ENCODE peak calls at places on chromosomes 5 and 9, in six cellular contexts. J is fibroblast of lung, N is H9, E is SK-N-SH, S is IMR-90, X is HepG2. W is an unnamed sample.

GRCh38 chr5:141897425-141897824 is 19.2 kb upstream of the PCDH1 start:
- DNase-seq in J (no peak), N (no peak), E (no peak), S (no peak), X (no peak), W (no peak)

GRCh38 chr9:129595323-129595741 is 25.6 kb downstream of the C9orf50 start:
- DNase-seq in J (no peak), N (no peak), E (no peak), S (peak), X (no peak), W (peak)

GRCh38 chr9:121599186-121599871 is 52.1 kb upstream of the DAB2IP start:
- DNase-seq in J (no peak), N (peak), E (peak), S (peak), X (peak), W (peak)

GRCh38 chr5:30401479-30402058 is 791.9 kb upstream of the CDH6 start:
- DNase-seq in J (peak), N (peak), E (peak), S (peak), X (peak), W (peak)

GRCh38 chr9:122122903-122123632 is 30.0 kb upstream of the TTLL11 start:
- DNase-seq in J (peak), N (peak), E (peak), S (peak), X (peak), W (peak)

GRCh38 chr9:98182889-98183599 is 9.4 kb downstream of the CORO2A start:
- DNase-seq in J (no peak), N (no peak), E (no peak), S (no peak), X (peak), W (no peak)

GRCh38 chr9:69746859-69747560 is 12.8 kb downstream of the PTAR1 start:
- DNase-seq in J (no peak), N (no peak), E (no peak), S (no peak), X (peak), W (no peak)

GRCh38 chr9:92397853-92398252 is 6.5 kb downstream of the OGN start:
- DNase-seq in J (no peak), N (no peak), E (no peak), S (no peak), X (no peak), W (no peak)

GRCh38 chr5:149782018-149782899 is 52.1 kb downstream of the PPARGC1B start:
- DNase-seq in J (no peak), N (no peak), E (no peak), S (no peak), X (no peak), W (peak)

GRCh38 chr5:124677376-124677998 is 69.0 kb downstream of the ZNF608 start:
- DNase-seq in J (peak), N (no peak), E (peak), S (peak), X (no peak), W (no peak)

GRCh38 chr5:37005252-37005651 is 128.7 kb downstream of the NIPBL start:
- DNase-seq in J (peak), N (no peak), E (no peak), S (peak), X (no peak), W (peak)

GRCh38 chr9:130453487-130453886 is 8.7 kb downstream of the ASS1 start:
- DNase-seq in J (peak), N (no peak), E (peak), S (peak), X (peak), W (peak)

GRCh38 chr5:141672856-141673813 is 8.9 kb downstream of the ARAP3 start:
- DNase-seq in J (no peak), N (peak), E (no peak), S (no peak), X (no peak), W (no peak)

GRCh38 chr9:79660615-79661014 is 88.8 kb downstream of the TLE4 start:
- DNase-seq in J (no peak), N (no peak), E (no peak), S (no peak), X (no peak), W (no peak)

GRCh38 chr9:100427366-100428263 is 672 bp downstream of the MSANTD3 start:
- DNase-seq in J (peak), N (peak), E (no peak), S (peak), X (peak), W (peak)

GRCh38 chr5:9661316-9662015 is 31.3 kb upstream of the TAS2R1 start:
- DNase-seq in J (no peak), N (no peak), E (no peak), S (peak), X (no peak), W (peak)

GRCh38 chr5:54171645-54172384 is 138.6 kb downstream of the ARL15 start:
- DNase-seq in J (peak), N (no peak), E (no peak), S (peak), X (no peak), W (peak)

GRCh38 chr9:110337727-110338522 is at the start of gene TXNDC8:
- DNase-seq in J (peak), N (no peak), E (no peak), S (peak), X (no peak), W (peak)

GRCh38 chr5:153696256-153696655 is 205.8 kb downstream of the GRIA1 start:
- DNase-seq in J (no peak), N (no peak), E (no peak), S (no peak), X (no peak), W (no peak)

GRCh38 chr5:15008476-15008875 is 136.9 kb upstream of the ANKH start:
- DNase-seq in J (peak), N (peak), E (no peak), S (peak), X (peak), W (peak)

GRCh38 chr9:71638627-71639026 is 129.7 kb downstream of the CEMIP2 start:
- DNase-seq in J (peak), N (no peak), E (no peak), S (no peak), X (no peak), W (no peak)

GRCh38 chr5:165272471-165272870 is 1767.1 kb downstream of the MAT2B start:
- DNase-seq in J (no peak), N (no peak), E (no peak), S (no peak), X (no peak), W (no peak)

GRCh38 chr9:115883467-115884329 is 269.9 kb upstream of the PAPPA start:
- DNase-seq in J (peak), N (peak), E (peak), S (peak), X (peak), W (peak)

GRCh38 chr5:130337179-130337888 is 433.1 kb downstream of the CHSY3 start:
- DNase-seq in J (peak), N (no peak), E (no peak), S (peak), X (no peak), W (peak)

GRCh38 chr5:131794596-131794995 is 2.2 kb downstream of the FNIP1 start:
- DNase-seq in J (no peak), N (no peak), E (no peak), S (no peak), X (no peak), W (no peak)

GRCh38 chr9:126591083-126591482 is 22.6 kb upstream of the LMX1B start:
- DNase-seq in J (no peak), N (no peak), E (peak), S (peak), X (no peak), W (no peak)

GRCh38 chr9:95313010-95313498 is 4.5 kb downstream of the FANCC start:
- DNase-seq in J (peak), N (peak), E (peak), S (peak), X (peak), W (peak)

GRCh38 chr9:129761293-129761900 is 8.6 kb upstream of the PTGES start:
- DNase-seq in J (peak), N (no peak), E (no peak), S (peak), X (no peak), W (peak)

GRCh38 chr5:53262348-53262970 is 152.9 kb upstream of the MOCS2 start:
- DNase-seq in J (peak), N (no peak), E (peak), S (peak), X (peak), W (no peak)

GRCh38 chr5:312845-313244 is 8.7 kb upstream of the AHRR start:
- DNase-seq in J (no peak), N (no peak), E (no peak), S (no peak), X (no peak), W (no peak)

GRCh38 chr9:69945671-69946141 is 97.9 kb upstream of the MAMDC2 start:
- DNase-seq in J (peak), N (no peak), E (no peak), S (peak), X (no peak), W (no peak)

GRCh38 chr9:115142502-115143265 is 24.7 kb upstream of the TNC start:
- DNase-seq in J (no peak), N (no peak), E (no peak), S (no peak), X (no peak), W (peak)

GRCh38 chr9:87390361-87390760 is 107.3 kb upstream of the DAPK1 start:
- DNase-seq in J (no peak), N (no peak), E (no peak), S (no peak), X (no peak), W (no peak)

GRCh38 chr5:132297211-132297940 is 3.2 kb downstream of the SLC22A4 start:
- DNase-seq in J (no peak), N (no peak), E (no peak), S (no peak), X (no peak), W (no peak)

GRCh38 chr5:1819458-1819857 is 18.3 kb downstream of the NDUFS6 start:
- DNase-seq in J (no peak), N (no peak), E (no peak), S (no peak), X (no peak), W (no peak)

GRCh38 chr9:15696979-15697378 is 144.1 kb downstream of the CCDC171 start:
- DNase-seq in J (no peak), N (no peak), E (no peak), S (peak), X (no peak), W (no peak)
- H3K4me2 ChIP-seq in J (peak), N (no peak), E (peak), S (peak), X (no peak), W (peak)

GRCh38 chr5:77076961-77077820 is 9.9 kb downstream of the ZBED3 start:
- DNase-seq in J (peak), N (peak), E (peak), S (peak), X (no peak), W (peak)

GRCh38 chr5:77077821-77078176 is 9.3 kb downstream of the ZBED3 start:
- DNase-seq in J (no peak), N (no peak), E (no peak), S (no peak), X (no peak), W (no peak)

GRCh38 chr5:77073667-77074066 is 13.4 kb downstream of the ZBED3 start:
- DNase-seq in J (peak), N (no peak), E (no peak), S (peak), X (no peak), W (peak)

DNA sequence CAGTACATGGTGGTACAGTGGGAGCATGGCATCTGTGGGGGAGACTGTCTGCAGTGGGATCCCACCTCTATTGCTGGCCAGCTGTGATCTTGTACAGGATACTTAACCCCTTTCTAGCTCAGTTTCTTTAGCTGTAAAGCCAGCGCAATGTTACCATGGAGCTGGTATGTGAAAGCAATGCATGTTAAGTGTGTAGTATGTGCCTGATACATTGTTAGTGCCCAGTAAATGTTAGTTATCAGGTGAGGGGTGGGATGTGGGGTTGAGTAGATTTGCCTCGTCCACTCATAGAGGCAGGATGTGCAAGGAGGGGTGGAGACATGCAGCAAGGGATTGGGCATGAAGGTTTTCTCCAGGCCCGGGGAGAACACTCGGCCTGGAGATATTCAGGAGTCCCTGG is 12.3 kb downstream of the ZBED3 start:
- DNase-seq in J (no peak), N (no peak), E (no peak), S (no peak), X (no peak), W (no peak)
- H3K27ac ChIP-seq in J (no peak), N (no peak), E (no peak), S (no peak), X (no peak), W (no peak)

GRCh38 chr5:176606875-176607274 is 3.1 kb downstream of the GPRIN1 start:
- DNase-seq in J (no peak), N (no peak), E (no peak), S (no peak), X (no peak), W (no peak)

GRCh38 chr5:176610430-176610763 is 441 bp upstream of the GPRIN1 start:
- DNase-seq in J (no peak), N (no peak), E (peak), S (no peak), X (no peak), W (no peak)

GRCh38 chr5:176608142-176608705 is 1.7 kb downstream of the GPRIN1 start:
- DNase-seq in J (no peak), N (no peak), E (no peak), S (no peak), X (no peak), W (no peak)

GRCh38 chr5:176609724-176610429 is at the start of gene GPRIN1:
- DNase-seq in J (peak), N (peak), E (peak), S (peak), X (peak), W (no peak)

DNA sequence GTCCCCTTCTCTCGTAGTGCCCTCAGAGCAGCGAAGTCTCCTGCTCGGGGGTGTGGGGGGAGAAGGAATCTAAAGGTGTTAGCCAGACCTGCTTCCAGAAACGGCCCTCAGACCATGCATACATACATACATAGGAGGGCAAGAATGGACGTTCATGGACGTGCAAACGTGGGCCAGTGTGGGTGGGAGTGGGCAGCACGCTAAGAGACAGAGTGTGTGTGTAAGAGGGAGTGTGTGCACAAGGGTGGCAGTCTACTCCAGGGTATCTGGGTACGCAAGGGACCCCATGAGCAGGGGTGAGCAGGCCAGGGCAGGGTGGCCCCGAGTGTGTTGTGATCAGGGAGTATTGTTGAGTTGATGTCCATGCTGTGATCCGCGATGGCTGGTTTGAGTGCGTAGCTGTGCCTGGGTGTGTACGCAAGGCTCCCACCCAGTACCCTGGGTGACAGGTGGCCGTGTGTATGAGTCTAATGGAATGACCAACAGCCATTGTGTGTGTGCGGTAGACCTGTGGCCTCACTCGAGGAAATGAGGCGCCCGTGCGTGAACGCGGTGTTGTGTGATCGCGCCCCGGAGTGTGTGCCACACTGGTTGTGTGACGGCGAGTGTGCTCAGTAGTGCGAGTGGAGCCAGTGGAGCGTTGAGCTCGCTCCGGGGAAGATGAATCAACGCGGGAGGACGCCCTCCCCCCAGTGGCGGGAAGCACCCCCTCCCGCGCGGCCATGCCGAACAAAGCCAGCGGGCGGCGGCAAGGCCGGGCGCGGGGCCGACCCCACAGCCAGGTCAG is 826 bp downstream of the GPRIN1 start:
- DNase-seq in J (no peak), N (no peak), E (no peak), S (no peak), X (no peak), W (no peak)
- H3K9ac ChIP-seq in J (no peak), N (peak), E (peak), S (no peak), X (no peak), W (peak)

DNA sequence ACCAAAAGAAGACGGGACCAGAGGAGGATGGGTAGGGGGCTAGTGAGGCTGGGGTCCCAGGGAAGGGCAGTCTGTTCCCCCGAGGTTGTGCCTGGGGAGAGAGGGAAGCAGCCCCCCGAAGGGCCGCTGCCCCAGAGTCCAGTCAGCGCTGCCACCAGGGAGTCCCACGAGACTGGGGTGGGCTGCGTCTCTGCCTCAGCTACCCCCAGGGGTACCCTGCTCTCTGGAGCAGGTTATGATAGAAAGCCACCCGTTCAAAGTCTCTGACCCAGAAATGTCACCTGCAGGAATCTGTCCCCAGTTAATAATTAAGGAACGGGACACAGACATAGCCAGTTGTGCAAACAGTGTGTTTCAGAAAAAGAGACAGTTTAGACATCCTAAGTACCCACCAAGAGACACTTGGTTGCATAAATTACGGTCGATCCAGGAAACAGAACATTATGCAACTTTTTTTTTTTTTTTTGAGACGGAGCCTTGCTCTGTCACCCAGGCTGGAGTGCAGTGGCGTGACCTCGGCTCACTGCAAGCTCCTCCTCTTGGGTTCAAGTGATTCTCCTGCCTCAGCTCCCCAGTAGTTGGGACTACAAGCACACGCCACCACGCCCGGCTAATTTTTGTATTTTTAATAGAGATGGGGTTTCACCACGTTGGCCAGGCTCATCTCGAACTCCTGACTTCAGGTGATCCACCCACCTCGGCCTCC is 10.7 kb upstream of the AGPAT2 start:
- DNase-seq in J (no peak), N (no peak), E (no peak), S (no peak), X (peak), W (no peak)
- H3K4me2 ChIP-seq in J (no peak), N (no peak), E (no peak), S (no peak), X (peak), W (no peak)

DNA sequence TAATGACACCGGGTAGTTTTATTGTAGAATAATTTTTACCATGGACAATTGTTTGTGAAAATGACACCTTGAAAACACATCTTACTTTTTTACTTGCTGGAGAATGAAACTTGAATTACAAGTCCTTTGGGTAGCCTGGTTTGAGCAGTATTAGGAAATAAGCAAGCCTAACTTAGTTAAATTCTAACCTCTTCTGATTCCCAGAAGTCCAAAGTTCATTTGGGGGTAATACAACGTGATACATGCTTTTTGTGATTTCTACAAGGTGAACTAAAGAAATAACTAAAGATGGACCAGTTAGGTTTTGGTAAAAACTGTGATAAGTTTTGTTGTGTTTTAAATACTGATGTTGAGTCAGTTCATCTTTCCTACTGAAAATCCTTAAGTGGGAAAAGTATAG is 135.4 kb upstream of the DMRT1 start:
- DNase-seq in J (no peak), N (no peak), E (no peak), S (no peak), X (peak), W (no peak)
- H3K27ac ChIP-seq in J (peak), N (no peak), E (peak), S (peak), X (peak), W (peak)

DNA sequence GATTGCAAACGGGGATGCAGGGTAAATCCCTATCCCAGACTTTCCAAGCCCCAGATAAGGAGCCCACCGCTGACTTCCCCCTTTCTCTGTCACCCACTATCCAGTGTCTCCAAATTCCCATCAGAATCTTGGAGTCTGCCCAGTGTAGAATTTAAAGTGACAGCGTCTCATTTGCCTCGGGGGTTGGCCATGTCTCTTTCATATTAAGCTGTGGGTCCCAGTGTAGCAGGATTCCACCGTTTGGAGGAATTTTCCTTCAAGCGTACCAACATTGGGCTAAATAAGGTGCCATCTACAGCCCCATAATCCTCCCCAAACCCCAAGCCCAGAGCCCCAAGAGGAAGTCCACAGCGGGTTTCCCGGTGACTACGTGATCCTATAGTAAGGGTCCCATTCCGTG is 1.1 kb downstream of the BRINP1 start:
- DNase-seq in J (no peak), N (no peak), E (no peak), S (no peak), X (no peak), W (no peak)
- H3K9ac ChIP-seq in J (no peak), N (peak), E (no peak), S (no peak), X (no peak), W (peak)

GRCh38 chr9:33051149-33051548 is 25.3 kb downstream of the SMU1 start:
- DNase-seq in J (no peak), N (no peak), E (no peak), S (no peak), X (no peak), W (no peak)
- H3K4me2 ChIP-seq in J (no peak), N (no peak), E (no peak), S (no peak), X (no peak), W (no peak)